ENCODE peak calls at places on chromosomes 12 and 14, in five cellular contexts. M is testis, S is sigmoid colon, G is Peyer's patch, A is prostate gland. L is an unnamed sample.

GRCh38 chr14:60926002-60926401 is 54.9 kb downstream of the TRMT5 start:
- DNase-seq in M (no peak), S (no peak), G (no peak), A (no peak), L (no peak)

GRCh38 chr14:59918824-59919581 is 941 bp upstream of the LRRC9 start:
- DNase-seq in M (peak; percentile 52), S (no peak), G (no peak), A (peak; percentile 17), L (no peak)

GRCh38 chr12:49068879-49069506 is 786 bp downstream of the RHEBL1 start:
- DNase-seq in M (no peak), S (no peak), G (no peak), A (no peak), L (no peak)

GRCh38 chr12:123131879-123132402 is 18.9 kb downstream of the PITPNM2 start:
- DNase-seq in M (no peak), S (no peak), G (no peak), A (peak; percentile 79), L (peak; percentile 71)

GRCh38 chr14:103618999-103619398 is 10.0 kb upstream of the KLC1 start:
- DNase-seq in M (no peak), S (no peak), G (no peak), A (no peak), L (no peak)

GRCh38 chr12:3294481-3294911 is 196.5 kb upstream of the PRMT8 start:
- DNase-seq in M (no peak), S (no peak), G (no peak), A (no peak), L (no peak)

GRCh38 chr12:18496156-18496555 is 234.8 kb downstream of the PIK3C2G start:
- DNase-seq in M (no peak), S (no peak), G (no peak), A (no peak), L (no peak)

GRCh38 chr14:90624732-90625444 is 191.3 kb downstream of the TTC7B start:
- DNase-seq in M (no peak), S (no peak), G (no peak), A (peak; percentile 63), L (no peak)

GRCh38 chr12:6211421-6211869 is 11.2 kb downstream of the CD9 start:
- DNase-seq in M (no peak), S (peak; percentile 81), G (no peak), A (no peak), L (no peak)

GRCh38 chr14:89466460-89466859 is 49.4 kb upstream of the FOXN3 start:
- DNase-seq in M (no peak), S (no peak), G (no peak), A (no peak), L (no peak)

GRCh38 chr12:72346331-72346944 is 74.3 kb downstream of the TRHDE start:
- DNase-seq in M (peak; percentile 86), S (no peak), G (no peak), A (peak; percentile 55), L (peak; percentile 31)

GRCh38 chr12:131710464-131711457 is at the start of gene SFSWAP:
- DNase-seq in M (peak; percentile 81), S (peak; percentile 81), G (peak; percentile 85), A (peak; percentile 51), L (peak; percentile 73)
- TF ChIP-seq POLR2A in M (no peak), S (peak; percentile 82), G (peak; percentile 54), A (no peak), L (no peak)

GRCh38 chr12:102095677-102096263 is 24.1 kb downstream of the NUP37 start:
- DNase-seq in M (no peak), S (no peak), G (no peak), A (no peak), L (no peak)
- TF ChIP-seq CTCF in M (no peak), S (no peak), G (peak; percentile 25), A (peak; percentile 39), L (no peak)

DNA sequence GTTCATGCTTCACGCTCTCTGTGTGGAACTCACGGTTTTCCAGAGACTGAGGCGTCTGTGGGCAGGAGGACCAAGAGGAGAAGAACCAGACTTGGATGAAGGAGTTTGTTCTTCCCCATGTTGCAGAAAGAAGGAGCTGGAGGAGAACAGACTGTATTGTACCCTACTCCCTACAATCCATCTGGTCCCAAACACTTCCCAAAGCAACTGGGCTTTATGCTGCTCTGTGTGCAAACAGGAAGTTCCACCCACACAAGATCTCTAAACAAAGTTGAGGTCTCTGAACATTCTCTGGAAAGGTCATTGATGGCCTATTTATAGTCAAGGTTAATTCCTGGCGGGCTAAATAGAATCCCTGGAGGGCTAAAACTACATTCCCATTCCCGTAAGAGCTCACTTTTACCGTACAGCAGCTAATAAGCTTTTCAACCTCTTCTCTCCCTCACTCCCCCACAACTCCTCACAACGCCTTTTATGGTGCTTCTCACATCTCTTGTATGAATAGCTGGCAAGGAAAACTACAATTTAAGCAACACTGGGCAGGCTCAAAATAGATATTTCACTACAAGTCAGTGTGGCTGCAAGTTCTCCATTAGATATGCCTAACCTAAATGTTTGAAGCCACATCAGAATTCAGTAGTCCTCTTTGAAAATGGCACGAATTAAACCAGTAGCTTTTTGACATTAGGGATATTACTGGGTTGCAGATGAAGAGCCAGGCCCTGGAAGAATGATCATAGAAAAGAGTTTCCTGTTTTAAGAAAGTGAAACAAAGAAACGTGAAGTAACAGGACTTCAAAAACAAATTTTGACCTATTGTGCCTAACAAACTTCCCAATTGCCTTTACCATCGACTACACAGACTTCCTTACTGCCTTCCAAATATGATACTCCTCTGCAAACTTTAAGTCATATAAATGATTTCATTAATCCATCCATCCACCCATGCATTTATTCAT is at the start of gene A2M:
- DNase-seq in M (peak; percentile 59), S (no peak), G (no peak), A (no peak), L (no peak)
- TF ChIP-seq POLR2A in M (no peak), S (no peak), G (no peak), A (no peak), L (no peak)

GRCh38 chr14:77290705-77291104 is 19.7 kb upstream of the NGB start:
- DNase-seq in M (no peak), S (no peak), G (no peak), A (no peak), L (no peak)
- TF ChIP-seq CTCF in M (no peak), S (no peak), G (no peak), A (no peak), L (no peak)

GRCh38 chr12:109197327-109197726 is 80.9 kb downstream of the ACACB start:
- DNase-seq in M (no peak), S (no peak), G (no peak), A (no peak), L (no peak)
- TF ChIP-seq POLR2A in M (no peak), S (no peak), G (no peak), A (no peak), L (no peak)

DNA sequence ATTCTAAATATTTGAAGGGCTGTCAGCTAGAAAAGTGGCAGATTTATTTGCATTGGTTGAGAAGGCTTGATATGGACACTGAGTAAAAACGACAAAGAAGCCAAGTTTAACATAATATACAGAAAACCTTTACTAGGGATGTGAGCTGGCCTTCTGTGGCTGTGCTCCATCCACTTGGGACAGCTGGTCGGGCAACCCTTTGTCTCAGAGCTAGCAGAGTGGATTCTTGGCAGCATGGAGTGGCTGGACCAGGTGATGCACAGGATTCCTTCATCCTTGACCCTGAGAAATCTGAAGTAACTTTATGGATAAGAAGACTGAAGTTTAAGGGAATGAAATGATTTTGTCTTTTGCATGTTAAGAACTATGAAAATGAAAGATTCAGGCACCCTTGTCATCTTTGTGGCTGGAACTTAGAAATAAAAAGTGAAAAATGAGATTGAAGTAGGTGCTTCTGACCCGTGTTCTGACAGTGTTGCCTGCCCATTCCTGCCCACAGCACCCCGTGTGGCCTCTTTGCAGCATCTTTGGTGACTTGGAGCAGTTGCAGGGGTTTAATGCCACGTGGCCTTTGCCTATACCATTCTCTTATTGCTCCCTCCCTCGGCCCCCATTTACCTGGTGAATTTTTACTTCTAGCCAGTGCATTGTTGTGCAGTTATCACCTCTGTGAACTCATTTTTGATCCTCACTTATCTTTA is 32.6 kb downstream of the PELI2 start:
- DNase-seq in M (no peak), S (no peak), G (no peak), A (no peak), L (no peak)
- TF ChIP-seq CTCF in M (no peak), S (no peak), G (no peak), A (no peak), L (no peak)

GRCh38 chr12:91991397-91992187 is 154.1 kb downstream of the BTG1 start:
- DNase-seq in M (no peak), S (no peak), G (no peak), A (no peak), L (no peak)

GRCh38 chr12:91988076-91988475 is 157.6 kb downstream of the BTG1 start:
- DNase-seq in M (no peak), S (no peak), G (no peak), A (no peak), L (no peak)

GRCh38 chr12:91989143-91989542 is 156.5 kb downstream of the BTG1 start:
- DNase-seq in M (no peak), S (no peak), G (no peak), A (no peak), L (no peak)

GRCh38 chr12:91988571-91988970 is 157.1 kb downstream of the BTG1 start:
- DNase-seq in M (no peak), S (no peak), G (no peak), A (no peak), L (no peak)

DNA sequence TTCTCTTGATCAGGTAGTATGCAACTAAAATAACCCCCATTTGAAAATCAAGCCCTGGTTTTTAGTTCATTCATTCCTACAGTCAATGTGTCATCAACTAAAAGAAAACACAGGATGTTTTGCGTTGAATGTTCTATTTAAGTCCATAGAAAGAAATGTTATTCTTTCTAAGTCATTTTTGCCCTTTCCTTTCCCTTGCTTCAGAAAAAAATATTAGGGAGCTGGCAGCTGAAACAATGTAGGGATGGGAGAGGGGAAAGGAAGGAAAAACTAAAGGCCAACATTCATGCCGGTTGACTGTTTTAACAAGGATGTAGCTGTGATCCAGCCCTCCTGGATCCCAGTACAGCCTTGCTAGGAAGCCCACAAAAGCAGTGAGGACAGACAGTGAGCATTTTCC is 155.1 kb downstream of the BTG1 start:
- DNase-seq in M (no peak), S (no peak), G (no peak), A (no peak), L (no peak)
- TF ChIP-seq POLR2A in M (no peak), S (no peak), G (no peak), A (no peak), L (no peak)

GRCh38 chr14:71824816-71825215 is 107.4 kb upstream of the RGS6 start:
- DNase-seq in M (no peak), S (no peak), G (no peak), A (no peak), L (no peak)
- TF ChIP-seq CTCF in M (no peak), S (no peak), G (no peak), A (no peak), L (no peak)

DNA sequence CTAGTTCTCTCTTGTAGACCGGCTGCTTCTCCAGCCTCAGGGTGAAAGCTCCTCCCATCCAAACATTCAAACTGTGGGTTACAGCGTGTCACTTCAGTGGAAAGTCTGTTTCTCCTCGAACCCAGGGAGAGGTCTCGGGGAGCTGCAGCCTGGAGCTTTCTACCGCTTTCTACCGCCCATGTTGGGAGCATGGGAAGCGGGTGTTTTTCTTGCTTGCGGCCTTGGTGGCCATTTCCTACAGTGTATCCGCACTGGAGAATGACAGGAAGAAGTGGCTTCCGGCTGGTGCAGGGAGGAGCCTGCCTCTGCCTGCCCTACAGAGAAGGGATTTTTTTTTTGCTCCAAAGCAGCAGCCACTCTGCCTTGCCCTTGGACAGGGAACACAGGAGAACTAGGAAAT is 21.2 kb downstream of the ZFP36L1 start:
- DNase-seq in M (no peak), S (peak; percentile 63), G (no peak), A (no peak), L (no peak)
- TF ChIP-seq POLR2A in M (no peak), S (no peak), G (no peak), A (no peak), L (no peak)